ENCODE peak calls at places on chromosomes 11 and 22, in seven cellular contexts. W is Calu3, V is H9, C is kidney epithelial cell, P is fibroblast of the aortic adventitia, G is natural killer cell, N is suprapubic skin. O is an unnamed sample.

GRCh38 chr22:21802673-21803072 is 64.8 kb downstream of the MAPK1 start:
- DNase-seq in V (no peak), N (no peak), C (no peak), W (no peak), G (no peak), P (no peak), O (no peak)

GRCh38 chr11:36376888-36377758 is 81.0 kb downstream of the PRR5L start:
- DNase-seq in N (no peak), V (peak), C (no peak), G (peak), W (peak), P (peak), O (peak)

GRCh38 chr11:83721286-83721685 is 435.1 kb upstream of the CCDC90B start:
- DNase-seq in P (no peak), W (no peak), C (peak), N (no peak), G (no peak), V (no peak), O (no peak)

GRCh38 chr11:1052133-1053011 is 15.9 kb upstream of the MUC6 start:
- DNase-seq in N (no peak), P (no peak), W (no peak), C (no peak), V (no peak), G (no peak), O (no peak)

GRCh38 chr11:80502511-80502910 is 1061.7 kb upstream of the TENM4 start:
- DNase-seq in G (no peak), C (no peak), P (no peak), W (no peak), N (no peak), V (no peak), O (no peak)

GRCh38 chr11:27423125-27423524 is 49.5 kb downstream of the LGR4 start:
- DNase-seq in W (no peak), C (peak), G (no peak), V (no peak), P (peak), N (peak), O (no peak)

GRCh38 chr11:119375629-119376196 is 5.8 kb downstream of the USP2 start:
- DNase-seq in N (no peak), C (no peak), V (peak), P (peak), G (no peak), W (no peak), O (no peak)

GRCh38 chr22:38266120-38266519 is 6.7 kb downstream of the TMEM184B start:
- DNase-seq in W (no peak), G (no peak), P (peak), V (peak), N (no peak), C (no peak), O (no peak)

GRCh38 chr22:20905415-20906386 is 11.5 kb upstream of the CRKL start:
- DNase-seq in C (no peak), V (no peak), N (no peak), W (no peak), G (no peak), P (no peak), O (no peak)

GRCh38 chr11:113106507-113106906 is 145.3 kb downstream of the NCAM1 start:
- DNase-seq in V (no peak), P (peak), N (no peak), G (no peak), W (no peak), C (peak), O (no peak)

DNA sequence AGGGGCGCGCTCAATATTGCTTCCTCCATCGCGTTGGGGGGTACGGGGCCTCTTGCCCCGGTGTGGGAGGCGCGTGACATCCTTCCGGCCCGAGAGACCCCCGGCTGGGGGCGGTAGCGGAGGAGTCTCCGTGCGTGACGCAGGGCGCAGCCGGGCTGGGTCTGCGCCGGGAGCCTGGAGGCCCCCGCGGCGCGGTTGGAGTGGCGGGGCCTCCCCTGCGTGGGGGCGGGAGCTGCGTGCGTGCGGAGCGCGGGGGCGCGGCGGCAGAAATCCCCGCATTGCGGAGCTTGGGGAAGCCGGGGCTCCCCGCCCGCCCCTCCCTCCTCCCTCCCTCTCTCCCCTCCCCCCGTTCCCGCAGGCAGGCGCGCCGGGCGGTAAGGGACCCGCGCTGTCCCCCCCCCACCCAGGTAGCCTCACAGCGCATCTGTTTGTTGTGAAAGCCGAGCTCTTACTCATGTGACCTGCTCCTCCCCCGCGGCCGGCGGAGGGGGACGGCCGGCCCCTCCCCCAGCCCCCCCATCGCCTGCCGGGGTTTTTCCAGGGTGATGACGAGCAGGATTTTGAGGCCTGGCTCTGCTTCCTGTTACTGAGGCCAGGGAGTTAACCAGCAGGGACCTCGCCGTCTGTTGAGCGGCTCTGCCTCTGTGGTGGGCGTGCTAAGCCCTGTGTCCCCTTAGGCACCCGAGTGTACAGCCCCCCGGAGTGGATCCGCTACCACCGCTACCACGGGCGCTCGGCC is 1.6 kb downstream of the PIM3 start:
- DNase-seq in C (peak), G (peak), P (peak), V (peak), W (peak), N (peak), O (no peak)
- TF ChIP-seq CTCF in C (no peak), G (no peak), P (no peak), V (no peak), W (no peak), N (no peak), O (no peak)

DNA sequence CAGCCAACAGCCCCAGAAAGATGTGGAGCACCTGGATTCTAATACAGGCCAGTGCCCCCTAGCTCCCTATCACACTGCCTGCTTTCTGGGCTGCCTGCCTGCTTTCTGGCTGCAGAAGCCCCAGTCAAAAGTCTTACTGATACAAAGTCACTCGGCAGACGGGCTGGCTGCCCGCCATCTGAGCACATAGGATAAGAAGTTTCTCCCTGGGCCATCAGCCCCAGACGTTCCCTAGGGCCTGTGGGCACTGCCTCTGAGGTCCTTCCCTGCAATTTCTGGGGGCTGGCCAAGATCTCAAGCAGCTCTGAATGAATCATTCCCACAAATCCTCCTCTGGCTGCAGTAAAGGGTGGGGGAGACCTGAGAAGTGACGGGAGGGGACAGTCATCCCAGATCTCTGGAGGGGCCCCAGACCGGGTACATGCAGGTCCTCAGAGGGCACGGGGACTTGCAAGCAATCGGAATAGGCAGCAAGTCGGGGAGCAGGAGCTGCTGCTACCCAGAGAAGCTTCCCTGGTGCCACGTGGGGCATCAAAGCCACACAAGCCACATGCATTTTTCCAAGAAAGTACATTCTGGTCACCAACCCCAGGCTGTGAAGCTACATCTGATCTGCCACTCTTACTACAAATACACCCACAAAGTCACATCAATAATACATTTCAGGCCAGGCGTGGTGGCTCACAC is 4.7 kb downstream of the TPST2 start:
- DNase-seq in N (no peak), V (no peak), P (peak), G (no peak), W (no peak), C (peak), O (no peak)
- TF ChIP-seq CTCF in N (no peak), V (peak), P (peak), G (no peak), W (no peak), C (peak), O (no peak)

GRCh38 chr11:69664103-69664775 is 10.9 kb downstream of the LTO1 start:
- DNase-seq in P (no peak), W (no peak), V (no peak), N (peak), G (no peak), C (no peak), O (no peak)

GRCh38 chr11:69661413-69661715 is 13.8 kb downstream of the LTO1 start:
- DNase-seq in P (no peak), G (no peak), C (no peak), W (no peak), N (no peak), V (no peak), O (no peak)

GRCh38 chr11:69663326-69663725 is 11.8 kb downstream of the LTO1 start:
- DNase-seq in G (no peak), V (no peak), C (no peak), P (no peak), W (no peak), N (no peak), O (no peak)

GRCh38 chr11:69662806-69663205 is 12.3 kb downstream of the LTO1 start:
- DNase-seq in N (no peak), P (no peak), G (no peak), W (no peak), C (no peak), V (no peak), O (no peak)

GRCh38 chr11:69662021-69662698 is 13.0 kb downstream of the LTO1 start:
- DNase-seq in G (no peak), V (peak), N (no peak), C (no peak), P (peak), W (no peak), O (no peak)
- TF ChIP-seq CTCF in G (no peak), V (peak), N (no peak), C (peak), P (peak), W (peak), O (peak)

DNA sequence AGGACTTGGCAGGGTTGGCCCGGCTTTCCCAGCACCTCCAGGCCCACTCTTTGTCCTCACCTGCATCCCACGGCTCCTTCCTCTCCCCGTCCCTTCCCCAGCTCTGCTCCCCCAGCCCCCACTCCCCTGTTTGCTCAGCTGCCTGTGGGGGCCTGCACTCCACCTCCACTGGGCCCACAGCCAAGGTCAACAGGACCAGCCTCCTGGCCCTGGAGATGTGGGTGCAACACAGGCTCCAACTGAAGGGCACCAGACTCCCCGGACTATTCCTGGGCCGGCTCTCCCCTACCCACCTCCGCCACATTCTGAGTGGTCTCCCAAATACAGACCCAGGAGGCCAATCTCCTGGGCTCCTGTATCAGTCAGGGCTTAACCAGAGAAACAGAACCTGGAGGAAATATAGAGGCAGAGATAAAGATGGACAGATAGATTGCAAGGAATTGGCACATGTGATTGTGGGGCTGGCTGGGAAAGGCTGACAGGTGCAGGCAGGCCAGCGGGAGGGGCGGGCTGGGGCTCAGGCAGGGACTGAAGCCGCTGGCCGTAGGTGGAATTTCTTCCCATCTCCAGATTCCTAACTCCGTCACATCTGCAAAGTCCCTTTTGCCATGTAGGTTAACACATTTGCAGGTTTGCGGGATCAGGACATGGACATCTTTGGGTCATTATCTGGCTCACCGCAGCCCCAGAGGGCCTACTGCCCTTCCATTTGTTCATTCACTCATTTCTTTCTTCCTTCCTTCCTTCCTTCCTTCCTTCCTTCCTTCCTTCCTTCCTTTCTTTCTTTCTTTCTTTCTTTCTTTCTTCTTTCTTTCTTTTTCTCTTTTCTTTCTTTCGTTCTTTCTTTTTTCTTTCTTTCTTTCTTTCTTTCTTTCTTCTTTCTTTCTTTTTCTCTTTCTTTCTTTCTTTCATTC is 45.8 kb upstream of the MYH9 start:
- DNase-seq in G (no peak), C (no peak), W (peak), N (no peak), V (no peak), P (no peak), O (no peak)
- TF ChIP-seq CTCF in G (no peak), C (no peak), W (no peak), N (no peak), V (no peak), P (no peak), O (no peak)

DNA sequence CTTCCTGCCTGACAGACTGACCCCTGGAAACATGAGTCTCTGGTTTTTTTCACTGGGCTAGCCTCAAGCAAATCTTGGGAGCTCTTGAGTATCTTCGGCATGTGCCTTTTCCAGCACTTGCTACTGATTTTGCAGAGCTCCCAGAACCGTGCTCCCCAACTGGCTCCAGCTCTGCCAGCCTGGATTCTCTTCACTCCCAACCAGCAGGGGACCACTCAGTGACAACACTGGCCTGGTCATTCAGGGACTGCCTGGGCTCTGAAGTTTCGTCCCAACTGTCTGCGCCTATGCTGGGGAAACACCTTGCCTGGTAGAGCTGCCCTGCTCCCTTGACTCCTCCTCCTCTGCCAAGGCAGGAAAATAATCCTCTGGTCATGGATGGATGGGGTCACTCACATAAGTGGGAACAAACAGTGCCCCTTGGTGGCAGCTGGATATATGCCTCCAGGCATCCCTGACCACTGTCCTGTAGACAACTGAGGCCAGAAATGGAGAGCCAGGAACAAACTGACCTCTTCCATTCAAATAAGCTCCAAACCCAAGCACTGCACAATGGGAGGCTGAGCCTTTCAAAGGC is 30.2 kb downstream of the POLDIP3 start:
- DNase-seq in V (no peak), C (no peak), W (no peak), G (no peak), N (no peak), P (no peak), O (no peak)
- TF ChIP-seq CTCF in V (no peak), C (no peak), W (no peak), G (no peak), N (no peak), P (no peak), O (no peak)

GRCh38 chr11:85809881-85810280 is 1.1 kb downstream of the SYTL2 start:
- DNase-seq in V (peak), G (peak), P (no peak), W (peak), C (no peak), N (no peak), O (no peak)
- TF ChIP-seq CTCF in V (no peak), G (no peak), P (no peak), W (peak), C (peak), N (no peak), O (peak)

DNA sequence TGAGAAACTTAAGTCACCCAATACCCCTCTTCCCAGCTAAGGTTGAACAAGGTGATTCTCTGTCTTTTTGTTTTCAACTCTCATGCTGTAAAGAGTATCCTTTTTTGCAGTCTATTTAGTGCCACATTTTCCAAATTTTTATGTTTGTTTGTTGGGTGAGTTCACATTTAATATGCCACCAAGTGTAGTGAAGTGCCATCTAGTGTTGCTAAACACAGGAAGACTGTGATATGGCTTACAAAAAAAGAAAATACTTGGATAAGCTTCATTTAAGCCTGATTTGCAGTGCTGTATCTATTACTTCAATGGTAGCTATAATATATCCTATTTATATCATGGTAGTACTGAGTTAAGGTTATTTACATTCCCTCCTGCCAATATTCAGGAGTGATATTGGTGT is 319.2 kb upstream of the CHORDC1 start:
- DNase-seq in V (no peak), N (no peak), C (no peak), P (no peak), G (no peak), W (no peak), O (no peak)
- TF ChIP-seq CTCF in V (peak), N (no peak), C (no peak), P (no peak), G (no peak), W (no peak), O (no peak)

GRCh38 chr22:49915610-49916009 is 2.6 kb downstream of the ALG12 start:
- DNase-seq in V (no peak), W (no peak), C (no peak), N (no peak), P (no peak), G (no peak), O (no peak)

GRCh38 chr22:49920859-49921258 is 2.4 kb downstream of the CRELD2 start:
- DNase-seq in N (no peak), W (no peak), V (no peak), P (no peak), G (no peak), C (no peak), O (no peak)

GRCh38 chr22:49918911-49919881 is 762 bp downstream of the CRELD2 start:
- DNase-seq in W (no peak), N (no peak), G (no peak), V (no peak), P (no peak), C (no peak), O (no peak)

GRCh38 chr22:49916851-49917250 is 1.4 kb downstream of the ALG12 start:
- DNase-seq in W (no peak), N (no peak), P (no peak), C (no peak), G (no peak), V (no peak), O (no peak)

DNA sequence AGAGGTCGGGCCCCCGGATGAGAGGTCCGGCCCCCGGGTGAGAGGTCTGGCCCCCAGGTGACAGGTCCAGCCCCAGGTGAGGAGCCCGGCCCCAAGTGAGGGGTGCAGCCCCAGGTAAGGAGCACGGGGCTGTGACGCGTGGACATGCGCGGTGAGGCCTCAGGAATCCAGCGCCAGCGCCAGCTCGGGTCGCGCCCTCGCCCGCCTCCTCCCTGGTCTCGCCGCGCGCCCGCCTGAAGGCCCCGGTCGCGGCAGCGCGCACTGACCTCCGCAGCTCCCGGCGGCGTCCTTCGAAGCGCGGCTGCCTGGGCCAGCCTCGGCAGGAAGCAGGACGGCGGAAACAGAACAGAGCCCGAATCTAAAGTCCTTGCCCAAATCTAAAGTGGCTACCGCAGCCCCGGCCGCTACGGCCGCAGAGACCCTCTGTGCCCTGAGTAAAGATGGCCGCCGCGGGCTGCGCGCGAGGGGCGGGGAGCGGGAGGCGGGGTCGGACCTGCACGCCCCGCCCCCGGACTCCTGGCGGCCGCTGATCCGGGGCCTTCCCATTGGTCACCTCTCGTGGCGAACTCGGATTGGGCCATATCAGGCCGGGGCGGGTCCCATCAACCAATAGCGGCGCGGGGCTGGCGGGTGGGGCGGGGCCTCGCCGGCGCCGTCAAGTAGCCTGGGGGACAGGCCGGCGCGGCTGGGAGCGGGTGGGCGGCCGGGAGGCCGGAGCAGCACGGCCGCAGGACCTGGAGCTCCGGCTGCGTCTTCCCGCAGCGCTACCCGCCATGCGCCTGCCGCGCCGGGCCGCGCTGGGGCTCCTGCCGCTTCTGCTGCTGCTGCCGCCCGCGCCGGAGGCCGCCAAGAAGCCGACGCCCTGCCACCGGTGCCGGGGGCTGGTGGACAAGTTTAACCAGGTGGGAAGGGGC is at the start of the genes ALG12 and CRELD2:
- DNase-seq in C (peak), N (peak), V (peak), G (peak), W (peak), P (peak), O (peak)
- TF ChIP-seq CTCF in C (no peak), N (no peak), V (no peak), G (no peak), W (no peak), P (no peak), O (no peak)

DNA sequence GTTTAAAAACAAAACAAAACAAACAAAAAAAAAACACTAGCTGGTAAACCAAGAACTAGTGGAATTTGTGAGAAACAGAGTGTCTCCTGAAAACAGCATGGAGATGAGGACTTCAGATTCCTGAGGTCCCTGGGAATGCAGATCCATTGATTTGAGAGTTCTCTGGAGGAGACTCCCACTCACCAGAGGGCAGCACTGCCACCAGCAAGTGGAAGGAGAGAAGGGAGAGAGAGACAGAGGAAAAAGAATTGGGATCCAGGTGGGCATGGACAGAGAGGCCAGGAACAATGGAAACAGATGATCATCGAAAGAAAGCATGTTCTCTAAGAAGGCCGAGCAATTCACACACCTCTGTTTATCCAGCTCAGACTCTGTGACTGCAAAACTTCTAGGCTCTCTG is 31.8 kb downstream of the ETS1 start:
- DNase-seq in P (no peak), V (peak), N (no peak), C (no peak), G (no peak), W (no peak), O (no peak)
- TF ChIP-seq CTCF in P (peak), V (peak), N (no peak), C (peak), G (no peak), W (no peak), O (peak)

O was measured in progenitor cell of endocrine pancreas.